ENCODE peak calls at places on chromosome 11, in eight cellular contexts. X, B, S, O, U, W, E and G are unnamed samples. For H3K4me1, the result is how much of the 10 kb centered on the place peaks cover.

GRCh38 chr11:100903284-100903683 is 216.2 kb downstream of the ARHGAP42 start:
- DNase-seq in X (no peak), B (no peak), S (no peak), O (no peak), U (no peak), W (no peak), E (no peak), G (no peak)

GRCh38 chr11:115104851-115105453 is 399.3 kb downstream of the CADM1 start:
- DNase-seq in X (no peak), B (no peak), S (no peak), O (no peak), U (no peak), W (no peak), E (no peak), G (no peak)

GRCh38 chr11:77967121-77967520 is 27.3 kb downstream of the INTS4 start:
- DNase-seq in X (no peak), B (no peak), S (no peak), O (no peak), U (no peak), W (no peak), E (no peak), G (no peak)

GRCh38 chr11:86969258-86969657 is 14.1 kb upstream of the FZD4 start:
- DNase-seq in X (no peak), B (no peak), S (no peak), O (no peak), U (no peak), W (no peak), E (no peak), G (no peak)

GRCh38 chr11:77200869-77201268 is 72.8 kb downstream of the MYO7A start:
- DNase-seq in X (no peak), B (no peak), S (no peak), O (no peak), U (no peak), W (no peak), E (no peak), G (no peak)

GRCh38 chr11:48017105-48017874 is 36.9 kb downstream of the PTPRJ start:
- DNase-seq in X (no peak), B (no peak), S (no peak), O (peak), U (no peak), W (no peak), E (no peak), G (no peak)

GRCh38 chr11:93330446-93330984 is at the start of gene DEUP1:
- DNase-seq in X (peak), B (no peak), S (peak), O (no peak), U (peak), W (peak), E (peak), G (no peak)

GRCh38 chr11:69563946-69564780 is 76.8 kb upstream of the CCND1 start:
- DNase-seq in X (no peak), B (no peak), S (peak), O (no peak), U (no peak), W (no peak), E (no peak), G (peak)

GRCh38 chr11:44241851-44242250 is 68.1 kb downstream of the ALX4 start:
- DNase-seq in X (no peak), B (no peak), S (no peak), O (no peak), U (no peak), W (no peak), E (no peak), G (no peak)

GRCh38 chr11:36249271-36249670 is 40.0 kb downstream of the COMMD9 start:
- DNase-seq in X (no peak), B (no peak), S (no peak), O (no peak), U (no peak), W (no peak), E (no peak), G (peak)

GRCh38 chr11:126969865-126970479 is 30.6 kb downstream of the KIRREL3 start:
- DNase-seq in X (no peak), B (no peak), S (no peak), O (no peak), U (no peak), W (peak), E (no peak), G (peak)

GRCh38 chr11:28616566-28616965 is 508.4 kb downstream of the METTL15 start:
- DNase-seq in X (no peak), B (no peak), S (no peak), O (no peak), U (no peak), W (no peak), E (no peak), G (no peak)

GRCh38 chr11:7437706-7438105 is 47.6 kb upstream of the OLFML1 start:
- DNase-seq in X (no peak), B (no peak), S (no peak), O (no peak), U (no peak), W (no peak), E (no peak), G (no peak)

GRCh38 chr11:46711288-46711687 is 7.7 kb upstream of the F2 start:
- DNase-seq in X (no peak), B (no peak), S (no peak), O (no peak), U (no peak), W (no peak), E (no peak), G (no peak)

GRCh38 chr11:86785576-86785975 is 14.8 kb upstream of the PRSS23 start:
- DNase-seq in X (no peak), B (no peak), S (no peak), O (no peak), U (no peak), W (no peak), E (no peak), G (no peak)

GRCh38 chr11:7436657-7437056 is 48.6 kb upstream of the OLFML1 start:
- DNase-seq in X (no peak), B (no peak), S (no peak), O (peak), U (no peak), W (no peak), E (no peak), G (no peak)

GRCh38 chr11:122748968-122749687 is 89.2 kb upstream of the CRTAM start:
- DNase-seq in X (no peak), B (no peak), S (no peak), O (peak), U (no peak), W (peak), E (no peak), G (peak)

GRCh38 chr11:122750047-122750446 is 88.3 kb upstream of the CRTAM start:
- DNase-seq in X (no peak), B (no peak), S (no peak), O (peak), U (no peak), W (no peak), E (no peak), G (no peak)

GRCh38 chr11:122754553-122755322 is 83.6 kb upstream of the CRTAM start:
- DNase-seq in X (no peak), B (no peak), S (no peak), O (peak), U (no peak), W (peak), E (no peak), G (no peak)

GRCh38 chr11:122754028-122754427 is 84.3 kb upstream of the CRTAM start:
- DNase-seq in X (no peak), B (no peak), S (no peak), O (no peak), U (no peak), W (no peak), E (no peak), G (no peak)

DNA sequence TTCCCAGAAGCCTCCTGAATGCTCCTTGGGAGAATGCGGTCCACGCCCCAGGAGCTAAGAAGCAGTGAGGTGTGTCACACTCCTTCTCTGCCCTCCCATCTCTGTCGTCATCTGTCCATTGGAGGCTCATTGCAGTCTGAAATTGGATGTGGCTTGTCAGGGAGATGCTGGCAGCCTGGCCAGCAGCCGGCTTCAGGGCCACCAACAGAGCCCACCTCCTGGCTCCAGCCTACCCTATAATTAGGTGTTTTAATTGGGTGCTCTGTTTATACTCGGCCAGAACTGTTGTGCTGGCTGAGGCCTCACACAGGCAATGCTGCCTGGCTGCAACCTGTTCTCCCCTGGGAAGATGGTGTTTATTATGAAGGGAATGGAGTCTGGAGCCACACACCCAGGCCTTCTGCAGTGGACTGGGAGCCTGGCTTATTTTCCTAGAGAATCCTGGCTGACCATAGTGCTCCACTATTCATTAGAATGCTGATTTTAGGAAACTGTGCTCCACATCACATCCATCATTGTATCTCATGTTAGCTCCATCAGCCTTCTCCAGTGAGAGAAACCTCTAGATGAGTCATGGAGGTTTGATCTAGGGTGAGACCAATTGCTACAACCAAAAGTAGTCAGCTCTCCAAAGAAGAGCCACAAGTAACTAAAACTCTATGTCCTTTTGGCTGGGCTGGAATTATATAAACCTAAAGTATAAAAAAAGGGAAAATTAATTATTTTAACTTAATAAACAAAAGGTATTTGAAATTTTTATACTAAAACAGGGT is 86.8 kb upstream of the CRTAM start:
- DNase-seq in X (no peak), B (no peak), S (no peak), O (no peak), U (no peak), W (no peak), E (no peak), G (no peak)
- H3K4me1 ChIP-seq in X (under half), B (under half), S (under half), O (half or more), U (under half), W (under half), E (half or more), G (under half)

DNA sequence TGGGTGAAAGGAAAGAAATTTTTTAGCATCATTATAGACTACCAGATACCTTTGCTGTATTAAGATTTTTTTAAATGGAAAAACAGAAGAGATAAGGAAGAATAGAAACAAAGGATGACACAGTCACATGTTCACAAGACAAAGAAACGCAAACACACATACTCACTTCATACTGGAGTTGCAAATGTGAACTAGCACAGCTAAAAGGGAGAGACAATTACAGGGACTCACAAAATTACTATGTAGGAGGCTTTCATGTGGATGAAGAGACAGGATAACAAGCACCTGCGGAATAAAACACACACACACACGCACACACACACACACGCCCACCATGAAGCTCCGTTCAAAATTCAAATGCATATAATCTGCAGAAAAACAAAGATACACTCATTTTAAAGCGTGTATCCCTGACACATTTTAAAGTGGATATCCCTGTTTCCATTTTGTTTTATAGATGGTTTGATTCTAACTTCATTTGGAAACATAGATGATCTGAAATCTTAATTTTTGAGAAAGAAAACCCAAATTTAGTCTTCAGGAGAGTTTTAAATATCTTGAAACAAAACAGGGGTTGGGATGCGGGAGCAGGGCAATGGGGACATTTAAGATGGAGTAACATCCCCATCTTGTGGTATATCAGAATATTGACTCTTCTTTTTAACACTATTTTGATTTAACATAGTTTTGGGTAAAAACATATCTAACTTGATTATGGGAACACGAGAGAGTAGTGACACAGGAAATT is 36.7 kb downstream of the JRKL start:
- DNase-seq in X (peak), B (no peak), S (no peak), O (peak), U (peak), W (peak), E (no peak), G (peak)
- TF ChIP-seq CTCF in X (peak), B (peak), S (peak), O (peak), U (peak), W (peak), E (peak), G (peak)

GRCh38 chr11:8721740-8722139 is 39.1 kb downstream of the RPL27A start:
- DNase-seq in X (peak), B (no peak), S (no peak), O (no peak), U (no peak), W (no peak), E (no peak), G (no peak)
- H3K4me1 ChIP-seq in X (half or more), B (half or more), S (half or more), O (under half), U (half or more), W (under half), E (half or more), G (half or more)

GRCh38 chr11:103619480-103619879 is 417.0 kb upstream of the DDI1 start:
- DNase-seq in X (no peak), B (no peak), S (no peak), O (peak), U (no peak), W (peak), E (no peak), G (no peak)
- TF ChIP-seq CTCF in X (no peak), B (no peak), S (no peak), O (peak), U (peak), W (peak), E (no peak), G (peak)

DNA sequence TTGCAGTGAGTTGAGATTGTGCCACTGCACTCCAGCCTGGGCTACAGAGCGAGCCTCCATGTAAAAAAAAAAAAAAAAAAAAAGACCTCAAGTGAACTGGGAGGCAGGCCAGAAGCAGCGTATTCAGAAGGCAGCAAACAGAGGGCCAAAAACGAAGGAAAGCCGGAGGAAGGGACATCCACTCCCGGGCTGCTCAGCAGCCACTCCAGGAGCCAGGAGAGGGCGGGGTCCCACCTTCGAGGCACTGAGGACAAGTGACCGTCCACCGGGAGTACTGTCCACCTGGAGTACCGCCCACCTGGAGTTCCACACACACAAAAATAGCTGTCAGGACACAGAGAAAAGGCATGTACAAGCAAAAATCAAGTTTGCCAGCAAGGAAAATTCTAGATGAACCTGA is 5.5 kb downstream of the TOLLIP start:
- DNase-seq in X (peak), B (no peak), S (peak), O (no peak), U (no peak), W (no peak), E (no peak), G (no peak)
- H3K4me1 ChIP-seq in X (half or more), B (under half), S (half or more), O (under half), U (half or more), W (under half), E (half or more), G (under half)

GRCh38 chr11:60871378-60872061 is 4.2 kb downstream of the ZP1 start:
- DNase-seq in X (peak), B (no peak), S (no peak), O (no peak), U (no peak), W (no peak), E (no peak), G (no peak)
- TF ChIP-seq CTCF in X (peak), B (no peak), S (no peak), O (no peak), U (no peak), W (no peak), E (no peak), G (no peak)

GRCh38 chr11:124327775-124328174 is 7.8 kb upstream of the OR8D2 start:
- DNase-seq in X (no peak), B (no peak), S (no peak), O (no peak), U (no peak), W (no peak), E (no peak), G (no peak)
- H3K4me1 ChIP-seq in X (under half), B (under half), S (under half), O (under half), U (under half), W (under half), E (under half), G (under half)

DNA sequence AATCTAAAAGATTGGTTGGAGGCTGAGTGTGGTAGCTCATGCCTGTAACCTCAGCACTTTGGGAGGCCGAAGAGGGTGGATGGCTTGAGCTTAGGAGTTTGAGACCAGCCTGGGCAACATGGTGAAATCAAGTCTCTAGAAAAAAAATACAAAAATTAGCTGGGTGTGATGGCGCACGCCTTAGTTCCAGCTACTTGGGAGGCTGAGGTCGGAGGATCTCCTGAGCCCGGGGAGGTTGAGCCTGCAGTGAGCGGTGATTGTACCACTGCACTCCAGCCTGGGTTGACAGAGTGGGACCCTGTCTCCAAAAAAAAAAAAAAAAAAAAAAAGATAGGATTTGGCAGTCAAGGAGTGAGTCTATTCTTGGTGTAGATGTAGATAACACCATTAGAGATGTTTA is 10.6 kb downstream of the FOLR1 start:
- DNase-seq in X (no peak), B (no peak), S (peak), O (no peak), U (no peak), W (no peak), E (no peak), G (no peak)
- TF ChIP-seq CTCF in X (no peak), B (no peak), S (no peak), O (no peak), U (no peak), W (no peak), E (no peak), G (no peak)

GRCh38 chr11:68470304-68470811 is 9.8 kb downstream of the PPP6R3 start:
- DNase-seq in X (no peak), B (no peak), S (no peak), O (no peak), U (no peak), W (no peak), E (no peak), G (no peak)

GRCh38 chr11:68469642-68470041 is 9.1 kb downstream of the PPP6R3 start:
- DNase-seq in X (no peak), B (no peak), S (no peak), O (no peak), U (no peak), W (no peak), E (no peak), G (no peak)

GRCh38 chr11:68469122-68469521 is 8.6 kb downstream of the PPP6R3 start:
- DNase-seq in X (no peak), B (no peak), S (no peak), O (no peak), U (no peak), W (no peak), E (no peak), G (no peak)

GRCh38 chr11:68472778-68473177 is 12.2 kb downstream of the PPP6R3 start:
- DNase-seq in X (no peak), B (no peak), S (no peak), O (no peak), U (no peak), W (no peak), E (no peak), G (no peak)

DNA sequence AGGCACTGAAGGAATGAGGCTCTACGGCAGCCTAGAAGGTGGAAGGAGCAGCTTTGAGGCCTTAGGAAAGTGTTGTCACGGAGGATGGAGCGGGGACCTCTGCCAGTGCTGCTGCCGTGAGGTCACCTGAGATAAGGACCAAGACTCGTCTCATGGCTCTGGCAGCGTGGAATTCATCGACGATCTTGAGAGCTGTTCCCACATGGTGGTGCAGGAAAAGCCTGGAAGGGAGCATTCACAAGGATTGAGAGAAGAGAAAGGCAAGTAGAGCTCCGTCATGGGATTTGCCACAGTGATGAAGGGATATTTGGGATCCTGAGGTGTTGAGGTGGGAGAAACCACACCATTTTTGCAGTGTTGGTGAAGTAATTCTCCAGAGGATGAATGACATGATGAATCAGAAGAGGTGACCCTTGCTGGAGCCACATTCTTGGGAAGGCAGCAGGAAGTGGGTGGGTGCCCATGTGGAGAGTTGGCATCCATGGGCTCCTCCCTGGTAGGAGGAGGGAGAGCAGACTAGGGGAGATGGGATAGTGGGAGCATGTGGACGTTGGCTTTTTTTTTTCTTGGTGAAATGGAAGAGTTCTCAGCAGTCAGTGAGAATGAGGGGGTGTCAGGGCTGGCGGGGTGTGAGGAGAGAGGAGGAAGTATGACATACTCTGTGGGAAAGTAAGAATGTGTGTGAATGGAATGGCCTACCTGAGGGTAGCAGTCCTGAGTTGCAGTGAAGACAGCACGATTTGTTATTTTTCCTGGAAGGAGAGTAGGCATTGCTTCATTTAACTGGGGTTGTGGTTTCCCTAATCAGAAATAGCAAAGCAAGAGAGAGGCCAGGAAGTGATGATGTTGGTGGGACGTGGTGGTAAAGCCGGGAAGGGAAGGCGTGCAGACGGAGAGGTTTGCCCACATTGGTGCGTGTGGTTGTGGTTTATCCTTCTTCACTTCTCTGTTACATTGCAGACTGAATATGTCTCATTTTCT is 11.1 kb downstream of the PPP6R3 start:
- DNase-seq in X (no peak), B (no peak), S (no peak), O (no peak), U (no peak), W (no peak), E (no peak), G (no peak)
- H3K4me1 ChIP-seq in X (half or more), B (under half), S (half or more), O (under half), U (under half), W (under half), E (half or more), G (under half)